ENCODE peak calls at places on chromosomes 2 and 18, in six cellular contexts. G is suprapubic skin, Z is AG08396, E is GM20000, H is pancreas, K is neuronal stem cell. O is an unnamed sample.

GRCh38 chr18:79982736-79983135 is 5.6 kb downstream of the TXNL4A start:
- DNase-seq in G (no peak), Z (peak; percentile 50), E (no peak), H (no peak), K (no peak), O (no peak)

GRCh38 chr2:75799859-75800258 is 89.1 kb upstream of the GCFC2 start:
- DNase-seq in G (no peak), Z (no peak), E (peak; percentile 36), H (no peak), K (no peak), O (no peak)

GRCh38 chr2:209636066-209636465 is 135.6 kb upstream of the UNC80 start:
- DNase-seq in G (no peak), Z (no peak), E (no peak), H (no peak), K (no peak), O (no peak)

GRCh38 chr2:3483227-3483985 is 35.9 kb downstream of the ADI1 start:
- DNase-seq in G (peak; percentile 74), Z (peak; percentile 93), E (no peak), H (peak; percentile 62), K (no peak), O (no peak)

GRCh38 chr2:157784169-157784822 is 91.8 kb downstream of the ACVR1 start:
- DNase-seq in G (no peak), Z (peak; percentile 17), E (no peak), H (peak; percentile 78), K (no peak), O (no peak)

GRCh38 chr2:160472839-160473251 is 20.8 kb downstream of the RBMS1 start:
- DNase-seq in G (no peak), Z (peak; percentile 30), E (no peak), H (no peak), K (no peak), O (no peak)

GRCh38 chr2:96153991-96154431 is 8.8 kb upstream of the DUSP2 start:
- DNase-seq in G (no peak), Z (no peak), E (no peak), H (peak; percentile 46), K (no peak), O (peak; percentile 45)

GRCh38 chr2:129876576-129876975 is 102.9 kb upstream of the RAB6C start:
- DNase-seq in G (no peak), Z (no peak), E (no peak), H (no peak), K (no peak), O (no peak)